ENCODE peak calls at places on chromosomes 2 and 18, in five cellular contexts. B is IMR-90, A is esophagus squamous epithelium, G is ovary, P is H1. S is an unnamed sample.

GRCh38 chr18:13612111-13612997 is 114.0 kb downstream of the FAM210A start:
- DNase-seq in B (no peak), A (peak), G (no peak), P (no peak), S (no peak)

GRCh38 chr2:144133881-144134280 is 386.0 kb downstream of the ZEB2 start:
- DNase-seq in B (no peak), A (no peak), G (no peak), P (no peak), S (no peak)

GRCh38 chr18:61852496-61852895 is 40.3 kb downstream of the RNF152 start:
- DNase-seq in B (no peak), A (no peak), G (no peak), P (no peak), S (no peak)

GRCh38 chr2:21415234-21415633 is 291.5 kb downstream of the TDRD15 start:
- DNase-seq in B (no peak), A (no peak), G (no peak), P (no peak), S (no peak)

GRCh38 chr2:191064590-191064989 is 50.6 kb upstream of the STAT1 start:
- DNase-seq in B (no peak), A (no peak), G (no peak), P (no peak), S (no peak)

GRCh38 chr2:15906778-15907177 is 33.6 kb upstream of the MYCN start:
- DNase-seq in B (no peak), A (no peak), G (no peak), P (no peak), S (no peak)

GRCh38 chr18:75592527-75592926 is 165.0 kb upstream of the SMIM21 start:
- DNase-seq in B (no peak), A (no peak), G (no peak), P (no peak), S (no peak)

GRCh38 chr2:16261791-16262190 is 321.4 kb downstream of the MYCN start:
- DNase-seq in B (no peak), A (no peak), G (no peak), P (no peak), S (no peak)

GRCh38 chr2:169362346-169363026 is at the start of gene LRP2:
- DNase-seq in B (no peak), A (no peak), G (peak), P (peak), S (peak)

GRCh38 chr2:148876589-148877402 is 1.8 kb downstream of the KIF5C start:
- DNase-seq in B (no peak), A (no peak), G (peak), P (peak), S (no peak)

DNA sequence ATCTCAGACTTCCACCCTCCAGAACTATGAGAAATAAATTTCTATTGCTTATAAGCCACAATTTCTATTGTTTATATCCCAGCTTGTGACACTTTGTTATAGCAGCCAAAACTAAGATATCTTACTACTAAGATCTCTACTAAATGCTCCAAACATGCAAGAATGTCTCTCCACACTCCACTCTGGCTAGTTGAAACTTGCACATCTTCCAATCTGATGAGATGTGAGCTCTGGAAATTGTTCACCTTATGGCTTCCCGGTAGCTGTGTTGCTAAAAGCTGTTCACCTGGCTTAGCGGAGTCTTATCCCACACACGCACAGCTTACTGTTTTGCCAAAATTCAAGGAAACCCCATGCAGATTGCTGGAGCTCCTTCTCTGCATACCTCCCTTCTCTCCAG is 43.9 kb downstream of the PKDCC start:
- DNase-seq in B (no peak), A (no peak), G (no peak), P (no peak), S (no peak)
- TF ChIP-seq POLR2A in B (no peak), A (no peak), G (no peak), P (no peak), S (no peak)

GRCh38 chr2:61179701-61180639 is 18.0 kb downstream of the C2orf74 start:
- DNase-seq in B (peak), A (no peak), G (peak), P (no peak), S (no peak)
- TF ChIP-seq POLR2A in B (no peak), A (no peak), G (peak), P (no peak), S (no peak)

GRCh38 chr2:197208029-197208428 is 102.6 kb downstream of the ANKRD44 start:
- DNase-seq in B (no peak), A (no peak), G (no peak), P (no peak), S (no peak)

GRCh38 chr2:197207608-197208007 is 103.0 kb downstream of the ANKRD44 start:
- DNase-seq in B (no peak), A (no peak), G (no peak), P (no peak), S (no peak)

GRCh38 chr2:197207106-197207505 is 103.5 kb downstream of the ANKRD44 start:
- DNase-seq in B (no peak), A (no peak), G (no peak), P (no peak), S (no peak)

GRCh38 chr2:197204855-197205254 is 105.7 kb downstream of the ANKRD44 start:
- DNase-seq in B (peak), A (no peak), G (no peak), P (no peak), S (no peak)

GRCh38 chr2:197205590-197206215 is 104.9 kb downstream of the ANKRD44 start:
- DNase-seq in B (no peak), A (no peak), G (no peak), P (no peak), S (no peak)
- TF ChIP-seq POLR2A in B (no peak), A (no peak), G (no peak), P (no peak), S (peak)

DNA sequence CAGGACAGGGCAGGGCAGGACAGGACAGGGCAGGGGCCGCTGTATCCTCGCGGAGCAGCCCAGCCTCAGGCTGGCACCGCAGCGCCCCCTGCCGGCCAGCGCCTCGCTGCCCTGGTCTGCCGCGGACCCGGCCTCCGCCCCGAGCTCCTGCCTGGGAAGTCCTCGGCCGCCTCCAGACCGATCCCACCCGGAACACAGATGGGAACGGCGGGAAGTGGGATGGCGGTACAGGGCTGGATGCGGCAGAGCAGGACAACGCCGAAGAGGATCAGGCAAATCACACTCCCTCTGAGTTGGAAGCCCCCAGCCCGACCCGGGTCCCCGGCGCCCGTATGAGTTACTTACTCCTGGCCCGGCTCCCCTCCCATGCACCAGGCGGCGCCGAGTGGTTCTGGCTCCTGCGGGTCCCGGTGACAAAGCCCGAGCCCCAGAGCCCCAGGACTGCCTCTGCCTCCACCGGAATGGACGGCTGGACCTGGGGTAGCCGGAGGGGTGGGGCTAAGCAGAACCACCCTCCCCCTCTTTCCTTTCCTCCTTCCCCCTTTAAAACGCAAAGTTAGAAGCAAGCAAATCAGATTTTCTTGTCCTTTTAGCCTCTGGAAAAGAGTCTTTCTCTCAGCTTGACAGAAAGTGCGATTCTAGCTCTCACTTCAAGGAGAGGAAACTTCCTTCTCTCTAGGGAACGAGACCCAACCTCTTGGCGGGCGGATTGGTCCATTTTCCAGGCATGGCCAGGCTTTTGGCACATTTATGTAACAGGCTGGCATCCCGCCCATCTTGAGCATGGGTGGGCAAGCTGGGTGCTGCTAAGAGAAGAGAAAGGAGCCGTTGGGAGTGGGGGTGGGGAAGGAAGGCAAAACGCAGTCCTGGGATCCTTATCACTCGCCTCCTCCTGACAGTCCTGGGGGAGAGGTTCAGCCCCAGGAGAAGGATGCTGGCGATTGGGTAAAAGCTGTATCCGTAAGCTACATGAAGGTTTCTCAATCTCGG is at the start of gene TP53I3:
- DNase-seq in B (peak), A (peak), G (peak), P (peak), S (peak)
- TF ChIP-seq POLR2A in B (peak), A (no peak), G (peak), P (peak), S (no peak)

DNA sequence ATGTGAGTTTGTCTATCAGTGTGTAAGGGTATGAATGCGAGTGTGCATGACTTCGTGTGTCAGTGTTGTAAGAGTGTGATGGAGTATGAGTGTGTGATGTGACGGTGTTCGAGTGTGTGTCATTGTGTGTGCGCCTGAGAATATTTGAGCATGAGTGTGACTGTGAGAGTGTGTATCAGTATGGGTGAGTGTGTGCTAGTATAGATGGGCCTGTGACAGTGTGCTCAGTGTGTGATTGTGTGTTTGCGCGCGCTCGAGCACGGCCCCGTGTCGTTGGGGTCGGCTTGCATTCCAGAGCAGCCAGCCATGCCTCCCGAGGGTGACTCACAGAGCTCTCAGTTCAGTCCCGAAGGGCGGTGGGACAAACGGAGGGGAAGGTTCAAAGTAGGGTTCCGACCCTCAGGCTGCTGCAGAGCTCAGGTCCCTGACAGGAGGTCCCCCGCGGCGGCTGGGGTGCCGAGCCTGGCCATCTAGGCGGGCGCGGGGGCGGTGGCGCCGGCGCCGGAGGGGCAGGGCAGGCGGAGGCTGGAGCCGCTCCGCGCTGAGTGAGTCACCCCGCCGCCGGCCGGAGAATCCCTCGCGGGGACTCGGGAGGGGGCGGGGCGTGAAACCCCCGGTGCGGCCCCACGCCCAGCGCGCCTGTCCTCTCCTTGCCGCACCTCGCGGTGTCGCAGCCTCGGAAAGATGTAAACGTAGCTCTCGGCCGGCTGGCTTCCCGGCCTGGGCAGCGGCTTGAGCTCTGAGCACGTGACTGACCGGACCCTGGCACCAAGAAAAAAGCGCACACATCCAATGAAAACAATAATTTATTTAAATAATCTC is 3.8 kb downstream of the DLX2 start:
- DNase-seq in B (peak), A (no peak), G (peak), P (peak), S (no peak)
- TF ChIP-seq POLR2A in B (peak), A (no peak), G (no peak), P (no peak), S (no peak)

DNA sequence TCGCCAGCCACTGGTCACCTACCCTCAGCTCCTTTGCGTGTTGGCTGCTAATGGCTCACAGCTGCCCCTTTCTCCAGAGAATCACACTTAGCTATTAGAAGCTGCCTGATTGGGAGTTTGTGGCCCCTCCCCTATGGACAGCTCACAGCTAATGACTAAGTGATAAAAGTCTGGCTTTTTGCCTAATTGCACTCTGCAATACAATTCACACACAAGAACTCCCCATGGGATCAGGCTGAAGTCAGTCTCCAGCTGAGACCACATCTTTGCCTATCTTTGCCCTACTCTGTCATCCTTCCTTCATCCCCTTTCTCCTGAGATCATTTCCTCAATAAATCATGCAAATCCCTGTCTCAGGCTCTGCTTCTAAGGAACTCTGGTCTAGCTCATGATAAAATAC is 701.9 kb upstream of the RAB6C start:
- DNase-seq in B (no peak), A (no peak), G (no peak), P (no peak), S (no peak)
- TF ChIP-seq POLR2A in B (no peak), A (no peak), G (no peak), P (no peak), S (no peak)

DNA sequence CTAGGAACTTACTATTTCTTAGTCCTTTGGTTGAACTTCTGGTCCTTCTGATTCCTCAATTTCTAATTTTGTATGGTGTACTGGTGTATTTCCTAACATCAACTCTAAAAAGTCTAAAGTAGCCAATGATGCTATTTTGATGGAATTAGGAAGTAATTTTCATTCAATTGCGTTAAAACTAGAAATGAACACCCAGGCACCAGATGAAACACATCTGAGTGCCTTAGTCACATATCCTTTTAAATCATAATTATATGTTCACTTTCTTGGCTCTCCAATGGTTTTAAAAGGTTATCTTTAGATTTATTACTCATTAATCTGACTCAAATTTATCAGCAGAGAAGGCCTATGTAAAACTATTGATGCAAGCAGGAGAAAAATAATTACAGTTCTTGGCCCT is 119.7 kb downstream of the GAREM1 start:
- DNase-seq in B (peak), A (no peak), G (no peak), P (no peak), S (no peak)
- TF ChIP-seq POLR2A in B (no peak), A (no peak), G (no peak), P (no peak), S (no peak)